ENCODE peak calls at places on chromosomes 5 and 9, in four cellular contexts. G is GM12878, Z is HepG2, X is H1. M is an unnamed sample.

GRCh38 chr5:36777105-36777757 is 99.3 kb upstream of the NIPBL start:
- DNase-seq in G (no peak), Z (peak), X (peak), M (no peak)

GRCh38 chr9:100229136-100229535 is 123.6 kb downstream of the TEX10 start:
- DNase-seq in Z (no peak), X (no peak), G (no peak), M (no peak)

GRCh38 chr9:114924327-114924726 is 6.1 kb downstream of the TNFSF8 start:
- DNase-seq in X (no peak), Z (no peak), G (no peak), M (no peak)

GRCh38 chr9:112615584-112616271 is 102.2 kb downstream of the INIP start:
- DNase-seq in Z (no peak), G (no peak), X (no peak), M (no peak)

GRCh38 chr5:115847290-115847689 is 5.6 kb downstream of the AP3S1 start:
- DNase-seq in Z (no peak), X (no peak), G (no peak), M (no peak)

GRCh38 chr9:16873131-16873787 is 2.8 kb upstream of the BNC2 start:
- DNase-seq in X (no peak), Z (no peak), G (no peak), M (no peak)

GRCh38 chr9:99133145-99133544 is 28.2 kb downstream of the TGFBR1 start:
- DNase-seq in G (no peak), X (no peak), Z (no peak), M (no peak)

GRCh38 chr5:42059778-42060464 is 134.8 kb downstream of the FBXO4 start:
- DNase-seq in Z (no peak), X (no peak), G (no peak), M (no peak)

GRCh38 chr5:151492729-151493128 is 45.3 kb downstream of the SLC36A1 start:
- DNase-seq in Z (no peak), G (no peak), X (no peak), M (no peak)

GRCh38 chr5:172502410-172502809 is 48.1 kb upstream of the SH3PXD2B start:
- DNase-seq in Z (no peak), G (no peak), X (no peak), M (no peak)

GRCh38 chr9:98442541-98442940 is 187.1 kb upstream of the TBC1D2 start:
- DNase-seq in X (no peak), G (no peak), Z (no peak), M (no peak)

GRCh38 chr5:43017438-43017820 is 22.7 kb downstream of the ANXA2R start:
- DNase-seq in X (no peak), Z (peak), G (no peak), M (no peak)

GRCh38 chr9:126326228-126327015 is at the start of gene MVB12B:
- DNase-seq in X (no peak), G (no peak), Z (no peak), M (peak)

GRCh38 chr5:6762116-6762515 is 48.9 kb downstream of the TENT4A start:
- DNase-seq in G (no peak), Z (no peak), X (no peak), M (no peak)

GRCh38 chr5:154723740-154724505 is 31.3 kb upstream of the LARP1 start:
- DNase-seq in G (no peak), Z (no peak), X (no peak), M (peak)

GRCh38 chr9:107647611-107648010 is 158.0 kb upstream of the KLF4 start:
- DNase-seq in X (no peak), G (no peak), Z (no peak), M (no peak)

GRCh38 chr9:127651697-127652610 is 39.9 kb downstream of the STXBP1 start:
- DNase-seq in X (no peak), Z (no peak), G (no peak), M (peak)

GRCh38 chr5:74543162-74543995 is 97.1 kb downstream of the ENC1 start:
- DNase-seq in X (peak), Z (no peak), G (no peak), M (peak)

GRCh38 chr9:125529589-125530515 is 177.2 kb downstream of the MAPKAP1 start:
- DNase-seq in Z (no peak), G (peak), X (no peak), M (no peak)

GRCh38 chr9:80649496-80649895 is 1039.9 kb downstream of the TLE1 start:
- DNase-seq in G (no peak), Z (no peak), X (no peak), M (no peak)

GRCh38 chr9:80648336-80648735 is 1041.0 kb downstream of the TLE1 start:
- DNase-seq in X (no peak), G (no peak), Z (no peak), M (no peak)

GRCh38 chr9:80649001-80649420 is 1040.3 kb downstream of the TLE1 start:
- DNase-seq in X (no peak), Z (no peak), G (no peak), M (no peak)

GRCh38 chr9:80646211-80646610 is 1043.1 kb downstream of the TLE1 start:
- DNase-seq in Z (no peak), X (no peak), G (no peak), M (no peak)

GRCh38 chr9:80644044-80644443 is 1045.3 kb downstream of the TLE1 start:
- DNase-seq in G (no peak), X (no peak), Z (no peak), M (no peak)
- TF ChIP-seq HDAC2 in G (no peak), X (no peak), Z (no peak), M (no peak)

DNA sequence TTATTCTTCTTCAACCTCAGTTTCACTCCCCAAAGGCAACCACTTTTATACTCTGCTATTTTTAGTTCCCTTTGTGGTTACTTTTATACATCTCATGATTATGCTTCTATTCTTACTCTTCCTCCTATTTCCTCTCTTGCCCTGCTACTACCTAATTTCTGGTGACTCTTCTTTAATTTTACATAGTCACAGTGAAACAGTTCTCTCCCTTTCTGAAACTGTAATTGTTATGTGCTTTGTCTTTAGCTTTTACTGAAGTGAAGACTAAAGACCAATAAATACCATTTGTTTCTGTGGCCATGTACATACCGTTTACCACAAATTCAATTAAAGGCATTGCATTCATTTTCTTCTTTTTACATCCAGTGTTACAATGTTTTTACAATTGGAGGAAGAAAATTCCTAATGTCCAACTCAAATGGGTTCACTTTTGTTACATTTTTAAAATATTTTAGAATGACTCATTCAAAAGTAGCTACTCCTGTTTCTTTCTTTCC is 410.6 kb downstream of the PSAT1 start:
- DNase-seq in G (peak), Z (no peak), X (no peak), M (no peak)
- TF ChIP-seq CREB1 in G (no peak), Z (no peak), X (no peak), M (no peak)

DNA sequence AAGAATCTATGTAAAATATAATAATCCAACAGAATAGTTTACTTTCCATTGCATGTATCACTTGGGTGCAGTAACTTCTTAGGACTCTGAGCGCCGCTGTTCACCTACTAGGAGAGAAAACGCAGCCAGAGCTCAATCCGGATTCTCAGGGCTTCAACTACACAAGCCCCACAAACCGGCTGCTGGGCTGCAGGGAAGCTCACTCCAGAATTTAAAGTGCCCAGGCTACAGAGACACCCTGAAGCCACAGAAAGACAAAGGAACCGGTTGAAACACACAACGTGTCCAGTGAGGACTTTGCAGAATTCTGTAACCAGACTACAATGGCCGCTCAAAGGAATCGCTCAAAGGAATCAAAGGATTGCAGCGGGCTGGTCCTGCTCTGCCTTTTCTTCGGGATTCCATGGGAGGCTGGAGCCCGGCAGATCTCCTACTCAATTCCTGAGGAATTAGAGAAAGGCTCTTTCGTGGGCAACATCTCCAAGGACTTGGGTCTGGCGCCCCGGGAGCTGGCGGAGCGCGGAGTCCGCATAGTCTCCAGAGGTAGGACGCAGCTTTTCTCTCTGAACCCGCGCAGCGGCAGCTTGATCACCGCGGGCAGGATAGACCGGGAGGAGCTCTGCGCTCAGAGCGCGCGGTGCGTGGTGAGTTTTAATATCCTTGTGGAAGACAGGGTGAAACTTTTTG is at the start of gene PCDHGA10:
- DNase-seq in Z (peak), G (peak), X (no peak), M (peak)
- TF ChIP-seq HDAC2 in Z (no peak), G (no peak), X (no peak), M (no peak)

DNA sequence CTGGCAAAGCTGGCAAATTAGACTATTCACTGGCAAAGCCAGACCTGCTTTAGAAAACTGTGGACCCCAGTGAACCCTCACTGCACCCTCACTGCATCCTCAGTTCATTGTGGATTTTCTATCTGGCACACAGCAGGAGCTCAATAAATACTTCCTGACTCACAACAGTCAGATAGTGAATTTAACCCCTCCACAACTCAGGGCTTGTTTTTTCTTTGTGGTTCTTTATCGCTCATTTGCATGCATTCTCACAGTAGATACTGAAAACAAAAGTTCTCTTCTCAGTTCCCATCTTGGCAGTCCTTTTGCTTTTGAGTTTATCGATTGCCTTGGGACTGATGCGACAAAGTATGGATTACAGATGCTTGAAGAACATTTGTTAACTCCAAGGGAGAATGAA is 99.8 kb downstream of the ACTL7B start:
- DNase-seq in X (no peak), Z (no peak), G (peak), M (no peak)
- TF ChIP-seq CREB1 in X (no peak), Z (no peak), G (no peak), M (no peak)

GRCh38 chr5:79890119-79890870 is 100.8 kb downstream of the MTX3 start:
- DNase-seq in G (no peak), Z (peak), X (no peak), M (no peak)
- TF ChIP-seq HDAC2 in G (no peak), Z (no peak), X (no peak), M (no peak)